ENCODE peak calls at places on chromosomes 6 and 20, in four cellular contexts. E is hypothalamus, Y is substantia nigra, P is activated T-cell treated with anti-CD3 and anti-CD28 coated beads for 1 hour. J is an unnamed sample.

GRCh38 chr20:3751664-3752385 is 15.7 kb downstream of the ADISSP start:
- DNase-seq in Y (peak), P (peak), E (no peak), J (no peak)

GRCh38 chr6:165536911-165537310 is 126.1 kb downstream of the PDE10A start:
- DNase-seq in E (no peak), P (no peak), Y (no peak), J (no peak)

GRCh38 chr6:52233975-52234823 is 10.1 kb downstream of the IL17F start:
- DNase-seq in E (no peak), P (no peak), Y (no peak), J (no peak)

GRCh38 chr6:63307581-63308246 is 12.1 kb downstream of the LGSN start:
- DNase-seq in P (no peak), E (no peak), Y (no peak), J (no peak)

GRCh38 chr6:71031912-71032311 is 75.1 kb upstream of the B3GAT2 start:
- DNase-seq in E (no peak), Y (no peak), P (no peak), J (no peak)

GRCh38 chr6:158417760-158418098 is 105.5 kb downstream of the TULP4 start:
- DNase-seq in P (no peak), E (no peak), Y (peak), J (peak)

GRCh38 chr6:49849121-49849907 is 17.0 kb downstream of the CRISP1 start:
- DNase-seq in Y (no peak), P (no peak), E (no peak), J (no peak)

GRCh38 chr6:139883776-139884175 is 509.3 kb upstream of the CITED2 start:
- DNase-seq in Y (no peak), E (no peak), P (no peak), J (no peak)

GRCh38 chr6:116633685-116634084 is 17.4 kb downstream of the RSPH4A start:
- DNase-seq in E (no peak), Y (no peak), P (no peak), J (no peak)

GRCh38 chr6:161139766-161140553 is 133.9 kb downstream of the AGPAT4 start:
- DNase-seq in P (no peak), Y (no peak), E (no peak), J (no peak)

GRCh38 chr20:44963325-44964215 is 2.7 kb upstream of the STK4 start:
- DNase-seq in Y (no peak), E (no peak), P (no peak), J (no peak)

GRCh38 chr6:45254242-45254641 is 73.9 kb upstream of the RUNX2 start:
- DNase-seq in P (no peak), Y (no peak), E (no peak), J (no peak)

GRCh38 chr6:30443657-30444450 is 45.5 kb upstream of the HLA-E start:
- DNase-seq in P (no peak), Y (no peak), E (no peak), J (peak)

GRCh38 chr6:166784691-166785090 is 157.6 kb upstream of the RPS6KA2 start:
- DNase-seq in P (no peak), E (no peak), Y (no peak), J (no peak)

GRCh38 chr6:131000544-131000943 is 62.5 kb downstream of the EPB41L2 start:
- DNase-seq in P (no peak), Y (no peak), E (no peak), J (no peak)

J was measured in head of caudate nucleus.